ENCODE peak calls at places on chromosomes 11 and 22, in four cellular contexts. G, D, S and A are unnamed samples.

GRCh38 chr22:29734429-29734828 is 14.6 kb downstream of the CABP7 start:
- DNase-seq in S (no peak), G (no peak), D (no peak), A (no peak)

GRCh38 chr11:117745346-117745745 is 51.7 kb downstream of the DSCAML1 start:
- DNase-seq in D (no peak), G (no peak), S (no peak), A (no peak)

GRCh38 chr22:30325065-30325720 is 1.5 kb downstream of the TBC1D10A start:
- DNase-seq in S (no peak), G (no peak), D (peak), A (no peak)

GRCh38 chr22:27673839-27674238 is 127.7 kb downstream of the MN1 start:
- DNase-seq in S (no peak), G (no peak), D (no peak), A (no peak)

GRCh38 chr11:10638285-10638684 is 55.3 kb downstream of the IRAG1 start:
- DNase-seq in G (no peak), D (peak), S (no peak), A (no peak)

GRCh38 chr22:41922336-41922735 is 4.3 kb downstream of the TNFRSF13C start:
- DNase-seq in G (no peak), D (no peak), S (no peak), A (no peak)

GRCh38 chr22:50318698-50319411 is 8.0 kb downstream of the DENND6B start:
- DNase-seq in D (no peak), G (no peak), S (no peak), A (no peak)

GRCh38 chr11:70536051-70536877 is 137.9 kb downstream of the CTTN start:
- DNase-seq in G (no peak), S (no peak), D (no peak), A (no peak)

GRCh38 chr11:46112961-46113617 is 8.2 kb downstream of the PHF21A start:
- DNase-seq in G (no peak), S (peak), D (peak), A (peak)

GRCh38 chr22:48676266-48677167 is 1151.2 kb downstream of the BRD1 start:
- DNase-seq in G (no peak), D (no peak), S (no peak), A (no peak)

GRCh38 chr11:70311616-70312015 is 41.1 kb downstream of the PPFIA1 start:
- DNase-seq in S (no peak), D (no peak), G (no peak), A (no peak)

GRCh38 chr11:67025750-67026149 is 2.8 kb downstream of the SYT12 start:
- DNase-seq in D (no peak), S (no peak), G (no peak), A (no peak)

GRCh38 chr11:109789911-109790310 is 303.3 kb upstream of the ZC3H12C start:
- DNase-seq in G (no peak), D (no peak), S (no peak), A (no peak)

GRCh38 chr11:109788969-109789490 is 304.2 kb upstream of the ZC3H12C start:
- DNase-seq in S (no peak), G (no peak), D (no peak), A (no peak)

GRCh38 chr11:109794501-109794900 is 298.7 kb upstream of the ZC3H12C start:
- DNase-seq in D (no peak), G (no peak), S (no peak), A (no peak)

GRCh38 chr11:109795234-109795633 is 298.0 kb upstream of the ZC3H12C start:
- DNase-seq in G (no peak), S (no peak), D (no peak), A (no peak)

DNA sequence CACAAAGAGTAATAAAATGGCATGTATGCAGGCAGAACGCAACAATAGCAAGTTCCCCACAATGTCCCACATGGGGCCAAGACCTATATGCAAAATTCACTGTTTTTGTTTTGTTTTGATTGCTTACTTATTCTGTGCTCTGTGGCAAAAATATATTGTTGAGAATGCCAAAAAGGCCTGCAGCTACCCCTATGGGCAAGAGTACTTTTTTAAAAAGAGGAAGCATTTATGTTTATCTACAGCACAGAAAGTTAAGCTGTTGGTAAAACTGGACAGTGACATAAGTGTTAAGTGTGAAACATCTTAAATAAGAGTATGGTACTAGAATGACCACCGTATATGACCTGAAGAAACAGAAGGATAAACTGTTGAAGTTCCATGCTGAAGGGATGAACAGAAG is 301.9 kb upstream of the ZC3H12C start:
- DNase-seq in D (no peak), G (no peak), S (no peak), A (no peak)
- TF ChIP-seq CTCF in D (no peak), G (no peak), S (no peak), A (no peak)

GRCh38 chr11:65378928-65379638 is 3.4 kb downstream of the SLC25A45 start:
- DNase-seq in S (no peak), G (no peak), D (no peak), A (no peak)

GRCh38 chr11:65378208-65378927 is 4.1 kb downstream of the SLC25A45 start:
- DNase-seq in D (no peak), G (no peak), S (no peak), A (peak)

GRCh38 chr11:65376138-65376713 is 6.2 kb downstream of the SLC25A45 start:
- DNase-seq in S (no peak), G (no peak), D (no peak), A (no peak)

GRCh38 chr11:65377036-65377435 is 5.4 kb downstream of the SLC25A45 start:
- DNase-seq in G (no peak), D (no peak), S (no peak), A (no peak)

GRCh38 chr11:65377777-65378176 is 4.7 kb downstream of the SLC25A45 start:
- DNase-seq in G (no peak), D (no peak), S (no peak), A (no peak)
- TF ChIP-seq CTCF in G (no peak), D (no peak), S (no peak), A (no peak)

GRCh38 chr11:128553662-128554392 is 33.5 kb downstream of the ETS1 start:
- DNase-seq in G (no peak), S (no peak), D (no peak), A (peak)
- TF ChIP-seq CTCF in G (peak), S (no peak), D (no peak), A (peak)

DNA sequence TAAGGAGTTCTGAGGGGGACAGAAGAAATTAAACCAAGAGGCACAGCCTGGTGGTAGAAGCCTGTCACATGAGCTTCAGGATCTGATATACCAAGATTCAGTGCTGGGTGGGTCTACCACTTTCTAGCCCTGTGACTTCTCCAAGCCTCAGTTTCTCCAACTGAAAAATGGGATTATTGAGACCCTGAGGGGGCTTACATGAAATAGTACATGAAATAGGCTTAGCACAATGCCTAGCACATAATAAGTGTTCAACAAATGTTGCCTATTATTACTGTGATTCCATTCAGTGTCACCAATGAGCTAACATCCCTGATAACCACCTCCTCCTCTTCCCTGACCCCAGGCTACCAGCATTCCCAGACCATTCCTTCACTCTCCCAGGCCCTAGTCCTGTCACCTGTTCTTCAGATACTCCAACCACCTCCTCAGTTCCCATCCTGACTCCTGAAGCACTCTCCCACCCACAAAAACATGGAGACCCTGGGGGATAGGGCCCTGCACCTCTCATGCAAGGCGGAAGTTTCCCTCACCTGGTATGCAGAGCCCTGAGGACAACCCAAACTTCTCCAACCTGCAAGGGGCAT is 1.8 kb downstream of the TNKS1BP1 start:
- DNase-seq in G (no peak), S (no peak), D (no peak), A (no peak)
- TF ChIP-seq CTCF in G (no peak), S (no peak), D (no peak), A (no peak)